ENCODE peak calls at places on chromosomes 13 and 19, in five cellular contexts. O, C, S, G and R are unnamed samples.

GRCh38 chr19:39539165-39539518 is 819 bp downstream of the EID2 start:
- DNase-seq in G (no peak), C (no peak), S (no peak), O (no peak), R (no peak)

GRCh38 chr13:20069956-20070355 is 90.9 kb downstream of the GJA3 start:
- DNase-seq in O (no peak), C (no peak), S (no peak), G (no peak), R (no peak)

GRCh38 chr13:106570354-106570822 is 2.5 kb upstream of the ARGLU1 start:
- DNase-seq in S (peak; percentile 75), C (peak; percentile 72), O (peak; percentile 45), G (peak; percentile 41), R (peak; percentile 93)

GRCh38 chr13:59666504-59666903 is 497.2 kb downstream of the DIAPH3 start:
- DNase-seq in C (no peak), G (no peak), S (no peak), O (no peak), R (no peak)

GRCh38 chr13:74825170-74825948 is 656.6 kb downstream of the TBC1D4 start:
- DNase-seq in G (no peak), O (no peak), C (no peak), S (no peak), R (peak; percentile 91)

GRCh38 chr13:112227031-112227430 is 149.1 kb upstream of the SPACA7 start:
- DNase-seq in G (no peak), C (no peak), S (no peak), O (no peak), R (no peak)

GRCh38 chr19:18239303-18239702 is 13.1 kb upstream of the PDE4C start:
- DNase-seq in O (no peak), C (no peak), G (no peak), S (no peak), R (no peak)

GRCh38 chr19:50667177-50667758 is 18.0 kb downstream of the C19orf81 start:
- DNase-seq in G (no peak), O (no peak), S (no peak), C (no peak), R (no peak)

GRCh38 chr19:6530385-6531162 is at the start of gene TNFSF9:
- DNase-seq in O (peak; percentile 78), S (peak; percentile 90), C (peak; percentile 94), G (peak; percentile 42), R (peak; percentile 83)

GRCh38 chr19:46890423-46891170 is 29.8 kb downstream of the ARHGAP35 start:
- DNase-seq in C (no peak), O (no peak), S (no peak), G (no peak), R (peak; percentile 82)

GRCh38 chr19:34399886-34400285 is 4.3 kb upstream of the PDCD2L start:
- DNase-seq in O (no peak), G (no peak), S (no peak), C (no peak), R (no peak)

GRCh38 chr13:57787058-57787791 is 155.7 kb downstream of the PCDH17 start:
- DNase-seq in O (no peak), C (no peak), S (no peak), G (no peak), R (no peak)

GRCh38 chr13:110343241-110343865 is 36.3 kb downstream of the COL4A2 start:
- DNase-seq in O (peak; percentile 76), G (no peak), S (no peak), C (no peak), R (peak; percentile 72)

GRCh38 chr19:44694184-44694579 is 4.8 kb upstream of the CEACAM16 start:
- DNase-seq in S (no peak), G (no peak), O (no peak), C (no peak), R (no peak)

GRCh38 chr19:29448046-29448445 is 77.7 kb upstream of the VSTM2B start:
- DNase-seq in O (no peak), C (no peak), G (no peak), S (no peak), R (no peak)

GRCh38 chr13:96963786-96964475 is 30.3 kb downstream of the OXGR1 start:
- DNase-seq in C (no peak), O (no peak), G (peak; percentile 3), S (no peak), R (peak; percentile 10)

GRCh38 chr13:44903596-44903995 is 85.7 kb downstream of the NUFIP1 start:
- DNase-seq in S (peak; percentile 86), O (peak; percentile 86), G (no peak), C (peak; percentile 94), R (peak; percentile 92)

GRCh38 chr13:31731923-31732322 is 7.4 kb upstream of the RXFP2 start:
- DNase-seq in C (no peak), G (no peak), S (no peak), O (no peak), R (no peak)

GRCh38 chr13:31739226-31739625 is at the start of gene RXFP2:
- DNase-seq in G (no peak), O (no peak), S (no peak), C (no peak), R (no peak)

GRCh38 chr13:31733066-31733465 is 6.3 kb upstream of the RXFP2 start:
- DNase-seq in C (no peak), G (no peak), O (no peak), S (no peak), R (no peak)

GRCh38 chr13:31733709-31734108 is 5.6 kb upstream of the RXFP2 start:
- DNase-seq in O (no peak), S (no peak), G (no peak), C (no peak), R (no peak)
- H3K4me3 ChIP-seq in O (no peak overlapping the region), S (no peak overlapping the region), G (no peak overlapping the region), C (no peak overlapping the region), R (no peak overlapping the region)

GRCh38 chr13:95552539-95553270 is at the start of gene CLDN10:
- DNase-seq in C (no peak), S (no peak), O (no peak), G (no peak), R (no peak)
- TF ChIP-seq CTCF in C (no peak), S (peak; percentile 13), O (no peak), G (no peak), R (no peak)

DNA sequence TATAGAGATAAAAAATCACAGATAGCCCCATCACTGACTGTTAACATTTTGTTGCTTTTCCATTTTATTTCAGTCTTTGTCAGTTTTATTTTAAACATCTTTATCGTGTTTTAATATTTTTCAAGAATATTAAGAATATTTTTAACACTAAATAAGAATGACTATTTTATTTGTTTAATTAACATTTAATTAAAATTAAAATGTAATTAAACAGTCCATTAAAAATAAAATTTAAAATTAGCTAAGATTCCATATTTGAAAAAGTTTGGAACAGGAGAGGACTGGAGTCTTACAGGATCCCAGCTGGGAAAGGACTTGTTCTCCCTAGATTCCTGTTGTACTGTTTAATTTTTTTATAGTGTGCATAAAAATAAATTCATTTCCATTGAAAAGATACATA is 54.5 kb downstream of the RGCC start:
- DNase-seq in O (no peak), G (no peak), S (no peak), C (no peak), R (no peak)
- H3K4me3 ChIP-seq in O (no peak overlapping the region), G (no peak overlapping the region), S (no peak overlapping the region), C (no peak overlapping the region), R (no peak overlapping the region)

GRCh38 chr19:41883821-41884733 is 1.1 kb downstream of the ARHGEF1 start:
- DNase-seq in S (peak; percentile 94), C (peak; percentile 97), O (peak; percentile 89), G (peak; percentile 70), R (peak; percentile 98)
- TF ChIP-seq CTCF in S (peak; percentile 39), C (peak; percentile 16), O (peak; percentile 15), G (no peak), R (peak; percentile 33)